ENCODE peak calls at places on chromosomes 6 and 20, in five cellular contexts. One of them, this sample, is unnamed.

GRCh38 chr6:32189742-32190053 is 304 bp downstream of the PBX2 start:
- DNase-seq in IMR-90: no peak
- DNase-seq in lower leg skin: no peak
- DNase-seq in right lobe of liver: peak
- DNase-seq in esophagus squamous epithelium: no peak
- DNase-seq in this sample: no peak

GRCh38 chr20:62925420-62926228 is 681 bp downstream of the DIDO1 start:
- DNase-seq in IMR-90: peak
- DNase-seq in lower leg skin: no peak
- DNase-seq in right lobe of liver: no peak
- DNase-seq in esophagus squamous epithelium: no peak
- DNase-seq in this sample: peak

GRCh38 chr6:106287215-106287614 is 38.3 kb downstream of the ATG5 start:
- DNase-seq in IMR-90: no peak
- DNase-seq in lower leg skin: no peak
- DNase-seq in right lobe of liver: no peak
- DNase-seq in esophagus squamous epithelium: no peak
- DNase-seq in this sample: no peak

GRCh38 chr20:36569847-36570429 is 3.5 kb upstream of the TGIF2 start:
- DNase-seq in IMR-90: peak
- DNase-seq in lower leg skin: no peak
- DNase-seq in right lobe of liver: no peak
- DNase-seq in esophagus squamous epithelium: no peak
- DNase-seq in this sample: no peak

GRCh38 chr20:23059831-23060230 is 10.4 kb upstream of the THBD start:
- DNase-seq in IMR-90: no peak
- DNase-seq in lower leg skin: no peak
- DNase-seq in right lobe of liver: no peak
- DNase-seq in esophagus squamous epithelium: no peak
- DNase-seq in this sample: no peak

GRCh38 chr6:31581511-31582229 is 554 bp downstream of the LTB start:
- DNase-seq in IMR-90: no peak
- DNase-seq in lower leg skin: no peak
- DNase-seq in right lobe of liver: no peak
- DNase-seq in esophagus squamous epithelium: no peak
- DNase-seq in this sample: no peak

GRCh38 chr6:151335930-151336329 is 55.4 kb downstream of the ZBTB2 start:
- DNase-seq in IMR-90: no peak
- DNase-seq in lower leg skin: no peak
- DNase-seq in right lobe of liver: no peak
- DNase-seq in esophagus squamous epithelium: no peak
- DNase-seq in this sample: no peak

GRCh38 chr6:150549007-150549406 is 50.7 kb upstream of the PLEKHG1 start:
- DNase-seq in IMR-90: no peak
- DNase-seq in lower leg skin: no peak
- DNase-seq in right lobe of liver: no peak
- DNase-seq in esophagus squamous epithelium: no peak
- DNase-seq in this sample: no peak

DNA sequence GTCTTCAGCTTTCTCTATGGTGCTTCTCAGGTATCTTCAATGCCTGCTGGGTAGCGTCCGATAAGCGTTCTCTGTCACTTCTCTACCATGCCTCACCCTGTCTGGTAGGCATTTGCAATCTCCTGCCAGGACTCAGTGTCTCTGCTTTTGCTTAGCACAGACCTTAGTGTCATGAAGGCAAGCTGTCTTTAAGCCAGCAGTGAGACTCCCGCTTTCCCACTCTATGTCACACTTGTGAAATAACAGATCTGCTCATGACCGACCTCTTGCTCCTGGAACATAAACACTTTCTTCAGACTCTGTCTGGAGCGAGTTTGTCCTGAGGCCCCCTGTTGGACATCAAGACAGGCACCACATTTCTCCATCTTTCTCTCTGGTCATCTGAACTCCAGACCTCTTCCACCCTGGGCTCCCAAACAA is 17.0 kb downstream of the ADGRB3 start:
- DNase-seq in IMR-90: no peak
- DNase-seq in lower leg skin: no peak
- DNase-seq in right lobe of liver: no peak
- DNase-seq in esophagus squamous epithelium: no peak
- DNase-seq in this sample: no peak
- TF ChIP-seq POLR2A in IMR-90: no peak
- TF ChIP-seq POLR2A in lower leg skin: no peak
- TF ChIP-seq POLR2A in right lobe of liver: no peak
- TF ChIP-seq POLR2A in esophagus squamous epithelium: no peak
- TF ChIP-seq POLR2A in this sample: no peak

DNA sequence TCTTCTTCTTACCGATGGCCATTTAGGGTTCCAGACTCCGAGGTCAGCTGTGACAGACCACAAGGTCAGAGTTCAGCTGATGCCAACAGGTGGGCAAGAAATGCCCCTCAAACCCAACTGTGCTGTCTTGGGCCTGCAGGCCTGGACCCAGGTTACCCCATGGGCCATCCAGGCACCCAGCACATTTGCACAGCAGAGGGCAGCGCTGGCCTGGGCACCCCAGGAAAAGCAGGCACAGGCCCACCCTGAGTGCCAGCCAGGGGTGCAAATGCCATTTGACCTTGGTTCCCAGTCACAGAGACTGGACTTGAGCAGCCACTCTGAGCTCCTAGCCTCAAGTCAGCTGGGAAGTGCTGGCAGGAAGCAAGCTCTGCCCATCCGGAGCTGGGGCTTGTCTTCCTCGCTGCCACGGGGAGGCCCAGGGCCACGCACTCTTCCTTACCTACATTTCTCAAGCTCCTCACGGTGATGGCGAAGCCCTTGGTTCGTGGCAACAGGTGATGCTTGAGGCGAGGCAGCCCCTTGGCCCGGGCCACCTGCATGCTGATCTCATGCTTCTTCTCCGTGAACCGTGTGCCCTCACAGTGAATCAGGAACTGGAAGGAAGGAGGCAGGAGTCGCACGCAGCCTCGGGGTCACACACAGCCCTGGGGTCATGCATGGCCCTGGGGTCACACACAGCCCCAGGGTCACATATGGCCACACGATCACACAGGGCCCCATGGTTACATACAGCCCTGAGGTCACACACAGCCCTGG is 120.8 kb downstream of the AGPAT4 start:
- DNase-seq in IMR-90: no peak
- DNase-seq in lower leg skin: no peak
- DNase-seq in right lobe of liver: peak
- DNase-seq in esophagus squamous epithelium: no peak
- DNase-seq in this sample: no peak
- TF ChIP-seq CTCF in IMR-90: peak
- TF ChIP-seq CTCF in lower leg skin: no peak
- TF ChIP-seq CTCF in right lobe of liver: peak
- TF ChIP-seq CTCF in esophagus squamous epithelium: peak
- TF ChIP-seq CTCF in this sample: peak

GRCh38 chr20:45469336-45470261 is at the start of gene WFDC2:
- DNase-seq in IMR-90: no peak
- DNase-seq in lower leg skin: no peak
- DNase-seq in right lobe of liver: no peak
- DNase-seq in esophagus squamous epithelium: no peak
- DNase-seq in this sample: peak

GRCh38 chr20:45467172-45467571 is 2.4 kb upstream of the WFDC2 start:
- DNase-seq in IMR-90: no peak
- DNase-seq in lower leg skin: no peak
- DNase-seq in right lobe of liver: no peak
- DNase-seq in esophagus squamous epithelium: no peak
- DNase-seq in this sample: no peak

GRCh38 chr20:45470262-45470931 is 844 bp downstream of the WFDC2 start:
- DNase-seq in IMR-90: no peak
- DNase-seq in lower leg skin: no peak
- DNase-seq in right lobe of liver: no peak
- DNase-seq in esophagus squamous epithelium: no peak
- DNase-seq in this sample: peak

GRCh38 chr20:45467861-45468260 is 1.7 kb upstream of the WFDC2 start:
- DNase-seq in IMR-90: no peak
- DNase-seq in lower leg skin: no peak
- DNase-seq in right lobe of liver: no peak
- DNase-seq in esophagus squamous epithelium: no peak
- DNase-seq in this sample: peak

GRCh38 chr20:45470939-45471338 is 1.4 kb downstream of the WFDC2 start:
- DNase-seq in IMR-90: no peak
- DNase-seq in lower leg skin: no peak
- DNase-seq in right lobe of liver: no peak
- DNase-seq in esophagus squamous epithelium: no peak
- DNase-seq in this sample: no peak
- TF ChIP-seq POLR2A in IMR-90: no peak
- TF ChIP-seq POLR2A in lower leg skin: no peak
- TF ChIP-seq POLR2A in right lobe of liver: no peak
- TF ChIP-seq POLR2A in esophagus squamous epithelium: no peak
- TF ChIP-seq POLR2A in this sample: no peak

DNA sequence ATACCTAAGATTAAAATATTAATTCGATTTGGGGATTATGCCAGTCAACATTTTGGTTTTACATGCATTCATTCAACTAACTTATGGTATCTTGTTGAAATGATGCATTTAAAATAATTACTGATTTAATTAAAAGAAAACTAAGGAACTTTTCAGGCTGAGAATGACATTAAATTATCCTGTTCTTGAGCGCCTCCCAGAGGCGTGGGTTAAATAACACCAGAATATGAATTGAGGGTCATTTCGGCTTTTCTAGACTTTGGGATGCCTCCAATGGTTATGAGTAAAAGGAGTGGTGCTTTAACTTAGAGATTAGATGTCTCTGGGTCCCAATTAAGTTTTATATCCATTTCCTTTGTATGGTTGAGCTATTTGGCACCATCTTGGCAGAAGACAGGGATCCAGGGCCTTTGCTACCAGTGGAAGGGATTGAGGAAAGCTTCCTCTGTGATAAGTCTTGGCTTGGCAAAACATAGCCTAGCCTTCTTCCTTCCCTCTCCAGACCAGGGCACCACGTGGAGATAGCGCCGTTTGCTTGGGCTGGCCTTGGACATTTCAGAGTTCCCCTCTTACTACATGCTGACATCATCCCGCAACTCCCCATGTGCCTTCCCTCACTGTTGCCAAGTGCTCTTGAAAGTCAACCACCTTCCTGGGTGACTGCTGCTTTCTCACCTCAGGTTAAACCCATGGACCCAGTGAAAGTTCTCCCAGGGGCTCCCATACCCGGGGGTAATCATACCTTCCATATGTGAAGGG is 28.7 kb downstream of the GNAS start:
- DNase-seq in IMR-90: no peak
- DNase-seq in lower leg skin: no peak
- DNase-seq in right lobe of liver: no peak
- DNase-seq in esophagus squamous epithelium: no peak
- DNase-seq in this sample: no peak
- TF ChIP-seq CTCF in IMR-90: peak
- TF ChIP-seq CTCF in lower leg skin: no peak
- TF ChIP-seq CTCF in right lobe of liver: no peak
- TF ChIP-seq CTCF in esophagus squamous epithelium: peak
- TF ChIP-seq CTCF in this sample: no peak

GRCh38 chr6:125944896-125945295 is 11.7 kb upstream of the HINT3 start:
- DNase-seq in IMR-90: no peak
- DNase-seq in lower leg skin: no peak
- DNase-seq in right lobe of liver: no peak
- DNase-seq in esophagus squamous epithelium: no peak
- DNase-seq in this sample: no peak
- TF ChIP-seq POLR2A in IMR-90: no peak
- TF ChIP-seq POLR2A in lower leg skin: no peak
- TF ChIP-seq POLR2A in right lobe of liver: no peak
- TF ChIP-seq POLR2A in esophagus squamous epithelium: no peak
- TF ChIP-seq POLR2A in this sample: no peak

DNA sequence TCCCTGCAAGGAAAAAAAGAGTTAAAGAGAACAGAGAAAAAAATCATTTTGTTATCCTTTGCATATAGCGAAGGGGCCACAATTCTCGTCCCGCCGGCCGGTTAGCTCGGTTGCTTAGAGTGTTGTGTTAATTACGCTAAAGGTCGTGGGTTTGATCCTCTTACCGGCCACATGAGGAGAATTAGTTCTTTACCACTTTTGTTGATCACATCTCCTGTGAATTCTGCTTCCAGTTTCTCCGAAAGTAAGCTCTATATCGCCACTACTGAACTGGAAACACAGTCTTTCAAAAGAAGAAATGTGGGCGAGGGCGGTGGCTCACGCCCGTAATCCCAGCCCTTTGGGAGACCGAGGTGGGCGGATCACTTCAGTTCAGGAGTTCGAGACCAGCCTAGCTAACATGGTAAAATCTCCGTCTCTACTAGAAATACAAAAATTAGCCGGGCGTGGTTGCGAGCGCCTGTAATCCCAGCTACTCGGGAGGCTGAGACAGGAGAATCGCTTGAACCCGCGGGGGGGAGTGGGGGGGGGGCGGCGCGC is 13.4 kb downstream of the PRSS16 start:
- DNase-seq in IMR-90: no peak
- DNase-seq in lower leg skin: no peak
- DNase-seq in right lobe of liver: no peak
- DNase-seq in esophagus squamous epithelium: no peak
- DNase-seq in this sample: no peak
- TF ChIP-seq CTCF in IMR-90: no peak
- TF ChIP-seq CTCF in lower leg skin: no peak
- TF ChIP-seq CTCF in right lobe of liver: no peak
- TF ChIP-seq CTCF in esophagus squamous epithelium: no peak
- TF ChIP-seq CTCF in this sample: no peak